ENCODE peak calls at places on chromosome 21, in ten cellular contexts. W, S, F, N, E, T, U, H, D and I are unnamed samples.

GRCh38 chr21:45403825-45404725 is 890 bp upstream of the COL18A1 start:
- DNase-seq in H (no peak), S (peak), N (peak), E (no peak), D (no peak), F (no peak), U (peak), T (no peak), W (no peak), I (no peak)

GRCh38 chr21:36699546-36700294 is 805 bp downstream of the SIM2 start:
- DNase-seq in N (no peak), W (no peak), T (no peak), U (peak), H (no peak), D (no peak), S (no peak), F (no peak), E (no peak), I (peak)

GRCh38 chr21:23101111-23101510 is 2102.9 kb downstream of the NCAM2 start:
- DNase-seq in U (no peak), T (no peak), S (no peak), E (no peak), F (no peak), N (no peak), W (no peak), D (no peak), H (no peak), I (no peak)

GRCh38 chr21:26331581-26331980 is 161.0 kb upstream of the APP start:
- DNase-seq in U (no peak), E (no peak), F (no peak), T (no peak), D (no peak), H (no peak), S (no peak), N (no peak), W (no peak), I (no peak)

GRCh38 chr21:44793269-44794030 is 8.2 kb downstream of the UBE2G2 start:
- DNase-seq in W (peak), E (no peak), H (peak), S (peak), T (no peak), D (peak), F (peak), U (no peak), N (peak), I (peak)

GRCh38 chr21:15301736-15302135 is 236.9 kb upstream of the NRIP1 start:
- DNase-seq in E (no peak), W (no peak), D (no peak), N (no peak), F (no peak), S (no peak), U (no peak), H (peak), T (no peak), I (no peak)

GRCh38 chr21:34367320-34367935 is 3.6 kb downstream of the KCNE2 start:
- DNase-seq in N (peak), W (peak), F (peak), S (no peak), E (peak), D (no peak), U (no peak), T (peak), H (peak), I (peak)

GRCh38 chr21:39159342-39160063 is 23.7 kb downstream of the PSMG1 start:
- DNase-seq in S (no peak), W (no peak), T (no peak), D (no peak), F (no peak), N (peak), H (no peak), U (no peak), E (no peak), I (no peak)

GRCh38 chr21:26032263-26032662 is 138.3 kb downstream of the APP start:
- DNase-seq in W (no peak), N (no peak), E (no peak), S (no peak), U (no peak), F (no peak), H (no peak), T (no peak), D (no peak), I (peak)

GRCh38 chr21:29466532-29466931 is 167.8 kb downstream of the BACH1 start:
- DNase-seq in F (no peak), W (no peak), D (no peak), U (no peak), T (no peak), H (no peak), N (no peak), S (no peak), E (no peak), I (no peak)

GRCh38 chr21:39675595-39675994 is 62.9 kb downstream of the B3GALT5 start:
- DNase-seq in S (no peak), T (no peak), N (no peak), U (no peak), E (no peak), F (no peak), W (no peak), H (no peak), D (no peak), I (no peak)

GRCh38 chr21:45108808-45109800 is 34.7 kb downstream of the ADARB1 start:
- DNase-seq in U (no peak), T (no peak), H (no peak), N (no peak), E (no peak), W (no peak), S (no peak), D (no peak), F (no peak), I (no peak)

GRCh38 chr21:16117851-16118592 is 388.2 kb downstream of the USP25 start:
- DNase-seq in F (no peak), T (peak), H (peak), D (no peak), N (no peak), E (peak), S (no peak), U (no peak), W (no peak), I (no peak)

GRCh38 chr21:45599146-45599581 is 44.4 kb upstream of the PCBP3 start:
- DNase-seq in H (no peak), F (no peak), N (no peak), S (no peak), E (no peak), T (no peak), D (no peak), U (peak), W (no peak), I (no peak)